ENCODE peak calls at places on chromosomes 13 and 19, in eight cellular contexts. C is breast epithelium; F is lower lobe of right lung; K is CD4-positive, alpha-beta T cell; O is HCT116; T is K562; U is mammary epithelial cell; Y is DND-41. J is an unnamed sample.

GRCh38 chr19:2534374-2535050 is 58.6 kb downstream of the GADD45B start:
- DNase-seq in C (no peak), F (no peak), K (no peak), O (no peak), T (no peak), U (no peak), Y (no peak), J (no peak)

GRCh38 chr13:74077847-74078246 is 56.4 kb downstream of the KLF12 start:
- DNase-seq in C (no peak), F (no peak), K (no peak), O (no peak), T (no peak), U (no peak), Y (no peak), J (no peak)

GRCh38 chr13:48949566-48950506 is 25.9 kb upstream of the FNDC3A start:
- DNase-seq in C (no peak), F (no peak), K (no peak), O (no peak), T (no peak), U (no peak), Y (no peak), J (no peak)

GRCh38 chr13:35743165-35743564 is 266.7 kb upstream of the MAB21L1 start:
- DNase-seq in C (no peak), F (no peak), K (no peak), O (no peak), T (no peak), U (no peak), Y (no peak), J (no peak)

GRCh38 chr19:38401148-38401547 is 1.7 kb upstream of the FAM98C start:
- DNase-seq in C (no peak), F (no peak), K (no peak), O (no peak), T (no peak), U (peak; percentile 48), Y (no peak), J (no peak)

GRCh38 chr13:93309886-93310520 is 83.4 kb downstream of the GPC6 start:
- DNase-seq in C (no peak), F (no peak), K (no peak), O (no peak), T (no peak), U (peak; percentile 90), Y (no peak), J (peak; percentile 52)

GRCh38 chr13:29925457-29925856 is 75.0 kb upstream of the UBL3 start:
- DNase-seq in C (peak; percentile 92), F (peak; percentile 81), K (no peak), O (no peak), T (no peak), U (peak; percentile 79), Y (no peak), J (peak; percentile 78)

GRCh38 chr13:106173346-106173745 is 362.1 kb downstream of the EFNB2 start:
- DNase-seq in C (no peak), F (no peak), K (no peak), O (no peak), T (no peak), U (no peak), Y (no peak), J (no peak)

GRCh38 chr19:29974701-29975100 is 32.7 kb downstream of the URI1 start:
- DNase-seq in C (no peak), F (no peak), K (no peak), O (no peak), T (no peak), U (no peak), Y (no peak), J (no peak)

GRCh38 chr19:2487780-2488330 is 11.9 kb downstream of the GADD45B start:
- DNase-seq in C (no peak), F (no peak), K (no peak), O (no peak), T (no peak), U (no peak), Y (no peak), J (no peak)

GRCh38 chr13:104937881-104938280 is 1597.6 kb downstream of the EFNB2 start:
- DNase-seq in C (no peak), F (no peak), K (no peak), O (no peak), T (no peak), U (no peak), Y (no peak), J (no peak)

GRCh38 chr13:95099541-95099940 is 201.7 kb downstream of the ABCC4 start:
- DNase-seq in C (no peak), F (no peak), K (no peak), O (no peak), T (no peak), U (peak; percentile 10), Y (no peak), J (peak; percentile 72)

GRCh38 chr19:46371371-46371901 is 24.5 kb downstream of the PPP5C start:
- DNase-seq in C (no peak), F (no peak), K (no peak), O (no peak), T (no peak), U (peak; percentile 27), Y (no peak), J (no peak)

GRCh38 chr13:50529154-50529882 is 314.2 kb downstream of the DLEU7 start:
- DNase-seq in C (peak; percentile 76), F (peak; percentile 88), K (no peak), O (peak; percentile 65), T (peak; percentile 10), U (peak; percentile 86), Y (peak; percentile 83), J (peak; percentile 46)

GRCh38 chr19:18932216-18932841 is 8.7 kb downstream of the HOMER3 start:
- DNase-seq in C (no peak), F (peak; percentile 88), K (peak; percentile 84), O (peak; percentile 58), T (peak; percentile 98), U (no peak), Y (peak; percentile 58), J (no peak)

DNA sequence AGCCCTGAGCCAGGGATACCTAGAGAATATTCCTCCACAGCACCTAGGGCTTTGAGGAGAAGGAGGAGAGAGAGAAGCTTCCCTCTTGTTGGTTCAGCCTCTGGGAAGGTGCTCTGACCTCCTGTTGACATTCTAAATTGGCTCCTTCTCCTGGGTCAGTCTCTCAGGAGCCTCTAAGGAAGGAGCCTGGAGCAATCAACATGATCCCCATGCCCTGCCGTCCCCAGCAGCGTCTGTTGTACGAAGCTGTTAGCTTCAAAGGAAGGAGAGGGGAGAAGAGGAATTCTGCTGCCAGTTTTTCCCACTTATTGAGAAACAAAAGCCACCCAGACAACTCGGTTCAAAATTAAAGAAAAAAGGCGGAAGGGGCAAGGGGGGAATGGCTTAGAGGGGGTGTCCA is 116.4 kb upstream of the CACNA1A start:
- DNase-seq in C (no peak), F (no peak), K (no peak), O (no peak), T (no peak), U (no peak), Y (no peak), J (no peak)
- H3K27ac ChIP-seq in C (no peak overlapping the region), F (no peak overlapping the region), K (no peak overlapping the region), O (no peak overlapping the region), T (no peak overlapping the region), U (no peak overlapping the region), Y (no peak overlapping the region), J (no peak overlapping the region)

GRCh38 chr13:24214528-24214927 is 54.0 kb downstream of the SPATA13 start:
- DNase-seq in C (no peak), F (no peak), K (no peak), O (no peak), T (no peak), U (no peak), Y (no peak), J (no peak)

GRCh38 chr13:24217601-24218281 is 57.2 kb downstream of the SPATA13 start:
- DNase-seq in C (no peak), F (no peak), K (no peak), O (no peak), T (no peak), U (no peak), Y (no peak), J (no peak)

GRCh38 chr13:24215007-24215633 is 54.6 kb downstream of the SPATA13 start:
- DNase-seq in C (no peak), F (no peak), K (no peak), O (no peak), T (no peak), U (no peak), Y (no peak), J (no peak)

GRCh38 chr13:24215732-24216131 is 55.2 kb downstream of the SPATA13 start:
- DNase-seq in C (peak; percentile 60), F (no peak), K (no peak), O (no peak), T (no peak), U (no peak), Y (no peak), J (no peak)

GRCh38 chr13:24216176-24216575 is 55.7 kb downstream of the SPATA13 start:
- DNase-seq in C (no peak), F (no peak), K (no peak), O (no peak), T (no peak), U (peak; percentile 54), Y (no peak), J (no peak)
- H3K27ac ChIP-seq in C (peak overlapping the region; percentile 69), F (peak overlapping the region; percentile 48), K (no peak overlapping the region), O (no peak overlapping the region), T (no peak overlapping the region), U (no peak overlapping the region), Y (no peak overlapping the region), J (no peak overlapping the region)

GRCh38 chr19:4389064-4389375 is 11.3 kb downstream of the SH3GL1 start:
- DNase-seq in C (no peak), F (no peak), K (no peak), O (no peak), T (no peak), U (no peak), Y (no peak), J (no peak)

GRCh38 chr19:4390017-4390861 is 10.1 kb downstream of the SH3GL1 start:
- DNase-seq in C (no peak), F (peak; percentile 46), K (no peak), O (no peak), T (no peak), U (peak; percentile 17), Y (no peak), J (no peak)

GRCh38 chr19:4388171-4389063 is 11.9 kb downstream of the SH3GL1 start:
- DNase-seq in C (peak; percentile 83), F (peak; percentile 52), K (no peak), O (no peak), T (no peak), U (peak; percentile 18), Y (no peak), J (no peak)

GRCh38 chr19:4390862-4391693 is 9.3 kb downstream of the SH3GL1 start:
- DNase-seq in C (no peak), F (no peak), K (no peak), O (no peak), T (no peak), U (peak; percentile 73), Y (no peak), J (no peak)

DNA sequence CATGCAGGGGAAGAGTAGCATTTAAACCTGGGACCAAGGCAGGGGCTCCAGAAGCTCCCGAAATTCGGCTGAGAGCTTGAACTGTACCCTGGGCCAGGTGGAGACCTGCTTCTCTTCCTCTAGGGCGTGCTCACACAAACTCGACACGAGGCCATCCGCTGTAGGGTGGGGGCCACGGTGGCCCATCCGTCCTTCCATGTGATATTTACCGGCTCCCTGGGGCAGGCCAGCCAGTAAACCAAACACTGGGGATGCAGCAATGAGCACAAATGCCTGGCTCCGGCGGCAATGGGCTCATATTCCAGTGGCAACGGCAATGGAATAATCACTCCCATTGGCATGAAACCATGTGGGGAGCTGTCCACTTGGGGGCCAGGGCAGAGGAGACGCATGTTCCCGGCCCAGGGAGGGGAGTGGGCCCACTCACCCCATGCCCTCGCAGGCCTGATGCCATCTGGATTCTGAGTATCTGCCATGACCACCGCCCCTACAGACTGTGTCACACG is 10.8 kb downstream of the SH3GL1 start:
- DNase-seq in C (no peak), F (no peak), K (no peak), O (no peak), T (no peak), U (no peak), Y (no peak), J (no peak)
- H3K27ac ChIP-seq in C (peak overlapping the region; percentile 83), F (peak overlapping the region; percentile 84), K (no peak overlapping the region), O (no peak overlapping the region), T (no peak overlapping the region), U (no peak overlapping the region), Y (no peak overlapping the region), J (peak overlapping the region; percentile 82)

GRCh38 chr19:10402441-10403038 is 802 bp downstream of the CDC37 start:
- DNase-seq in C (no peak), F (peak; percentile 68), K (no peak), O (no peak), T (peak; percentile 32), U (no peak), Y (peak; percentile 55), J (no peak)
- H3K27ac ChIP-seq in C (peak overlapping the region; percentile 83), F (peak overlapping the region; percentile 84), K (peak overlapping the region; percentile 79), O (peak overlapping the region; percentile 79), T (peak overlapping the region; percentile 76), U (peak overlapping the region; percentile 84), Y (peak overlapping the region; percentile 80), J (peak overlapping the region; percentile 73)